ENCODE peak calls at places on chromosomes 6 and 20, in six cellular contexts. C is transverse colon, W is AG04450, H is left lung, F is MCF 10A, V is AG10803. O is an unnamed sample.

GRCh38 chr6:153312633-153313032 is 181.6 kb upstream of the RGS17 start:
- DNase-seq in F (peak), H (peak), C (peak), V (peak), W (no peak), O (peak)

GRCh38 chr6:8539446-8539845 is 104.1 kb upstream of the SLC35B3 start:
- DNase-seq in F (peak), C (no peak), H (no peak), W (no peak), V (peak), O (no peak)

GRCh38 chr6:1609662-1610496 is at the start of gene FOXC1:
- DNase-seq in W (peak), C (peak), F (peak), H (peak), V (peak), O (peak)

GRCh38 chr6:109714611-109715010 is 23.5 kb downstream of the FIG4 start:
- DNase-seq in F (no peak), W (no peak), C (no peak), V (no peak), H (no peak), O (no peak)

GRCh38 chr20:62396367-62397239 is 9.7 kb downstream of the RPS21 start:
- DNase-seq in F (no peak), H (no peak), C (no peak), V (no peak), W (no peak), O (no peak)

GRCh38 chr6:3584611-3585010 is 127.8 kb upstream of the SLC22A23 start:
- DNase-seq in W (no peak), V (no peak), H (no peak), F (no peak), C (no peak), O (no peak)

GRCh38 chr6:148075352-148075751 is 267.3 kb upstream of the SASH1 start:
- DNase-seq in C (no peak), W (no peak), V (no peak), F (no peak), H (no peak), O (no peak)

GRCh38 chr20:64101731-64102621 is 5.4 kb downstream of the NPBWR2 start:
- DNase-seq in H (peak), C (peak), V (no peak), F (no peak), W (no peak), O (peak)

GRCh38 chr20:10385850-10386544 is 48.0 kb downstream of the MKKS start:
- DNase-seq in V (no peak), W (no peak), F (peak), H (no peak), C (no peak), O (no peak)

GRCh38 chr6:6856538-6857523 is 250.9 kb upstream of the RREB1 start:
- DNase-seq in W (no peak), H (peak), F (peak), C (peak), V (peak), O (no peak)

GRCh38 chr20:15654208-15654649 is 919.0 kb downstream of the KIF16B start:
- DNase-seq in F (peak), V (peak), W (no peak), H (no peak), C (peak), O (no peak)

GRCh38 chr6:12483712-12484111 is 193.6 kb downstream of the EDN1 start:
- DNase-seq in F (peak), H (no peak), C (no peak), W (peak), V (peak), O (no peak)

GRCh38 chr6:56789342-56789741 is 146.7 kb upstream of the DST start:
- DNase-seq in F (no peak), V (no peak), W (no peak), C (no peak), H (no peak), O (no peak)

GRCh38 chr6:84095156-84095555 is 61.6 kb downstream of the MRAP2 start:
- DNase-seq in V (no peak), W (no peak), F (no peak), C (no peak), H (no peak), O (no peak)
- TF ChIP-seq CTCF in V (no peak), W (no peak), F (no peak), C (no peak), H (no peak), O (no peak)

GRCh38 chr6:166436195-166437139 is 53.7 kb upstream of the MPC1 start:
- DNase-seq in C (no peak), W (no peak), F (no peak), V (no peak), H (no peak), O (no peak)

GRCh38 chr6:166433096-166433495 is 50.4 kb upstream of the MPC1 start:
- DNase-seq in H (no peak), V (no peak), C (no peak), W (no peak), F (no peak), O (no peak)

GRCh38 chr6:166434336-166434735 is 51.6 kb upstream of the MPC1 start:
- DNase-seq in H (no peak), F (no peak), V (no peak), W (no peak), C (no peak), O (no peak)

GRCh38 chr6:166437661-166438060 is 54.9 kb upstream of the MPC1 start:
- DNase-seq in H (no peak), W (no peak), F (no peak), C (no peak), V (no peak), O (no peak)

DNA sequence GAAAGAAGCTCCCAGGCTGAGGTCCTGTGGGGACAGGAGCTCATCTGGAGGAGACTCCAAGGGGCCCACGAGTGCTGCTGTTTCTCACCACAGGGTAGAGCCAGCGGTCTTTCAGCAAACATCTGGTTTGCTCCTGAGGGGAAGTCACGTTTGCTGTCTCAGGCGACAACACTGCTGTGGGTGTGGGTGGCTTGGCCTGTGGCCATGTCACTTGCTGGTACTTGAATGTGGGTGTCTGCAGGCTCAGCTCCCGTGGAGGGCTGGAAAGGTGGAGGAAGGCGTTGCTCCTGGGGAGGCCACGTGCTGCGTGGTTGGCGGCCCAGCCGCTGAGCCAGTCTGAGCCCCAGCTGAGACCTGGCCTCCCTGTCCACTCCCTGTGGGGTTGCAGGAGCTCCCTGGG is 52.8 kb upstream of the MPC1 start:
- DNase-seq in H (no peak), F (no peak), C (peak), V (peak), W (no peak), O (no peak)
- TF ChIP-seq CTCF in H (no peak), F (no peak), C (no peak), V (no peak), W (no peak), O (no peak)

GRCh38 chr20:56974499-56975250 is 291.8 kb downstream of the BMP7 start:
- DNase-seq in V (peak), W (no peak), F (peak), H (no peak), C (peak), O (peak)
- TF ChIP-seq CTCF in V (peak), W (peak), F (peak), H (peak), C (peak), O (peak)

DNA sequence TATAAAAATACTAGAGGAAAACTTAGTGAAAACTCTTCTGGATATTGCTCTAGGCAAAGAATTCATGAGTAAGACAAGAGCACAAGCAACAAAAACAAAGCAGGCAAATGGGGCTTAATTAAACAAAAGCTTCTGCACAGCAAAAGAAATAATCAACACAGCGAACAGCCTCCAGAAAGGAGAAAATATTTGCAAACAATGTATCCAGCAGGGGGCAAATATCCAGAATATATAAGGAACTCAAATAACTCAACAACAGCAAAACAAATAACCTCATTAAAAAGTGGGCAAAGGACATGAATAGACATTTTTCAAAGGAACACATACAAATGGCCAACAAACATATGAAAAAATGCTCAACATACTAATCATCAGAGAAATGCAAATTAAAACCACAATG is 17.1 kb upstream of the HECA start:
- DNase-seq in W (no peak), H (no peak), C (no peak), V (no peak), F (no peak), O (no peak)
- TF ChIP-seq CTCF in W (peak), H (no peak), C (no peak), V (peak), F (no peak), O (no peak)

GRCh38 chr6:31834704-31835375 is 7.3 kb downstream of the HSPA1B start:
- DNase-seq in H (peak), V (no peak), W (no peak), F (peak), C (peak), O (peak)

GRCh38 chr6:31837612-31838553 is 10.3 kb downstream of the HSPA1B start:
- DNase-seq in V (no peak), H (no peak), C (no peak), F (no peak), W (no peak), O (no peak)

GRCh38 chr6:31838968-31839367 is 11.4 kb downstream of the HSPA1B start:
- DNase-seq in F (no peak), H (no peak), C (no peak), V (no peak), W (no peak), O (no peak)

GRCh38 chr6:31836036-31836675 is 8.6 kb downstream of the HSPA1B start:
- DNase-seq in W (no peak), H (no peak), V (no peak), F (no peak), C (no peak), O (no peak)

GRCh38 chr6:31836676-31837611 is 9.4 kb downstream of the HSPA1B start:
- DNase-seq in F (peak), W (no peak), C (peak), H (no peak), V (peak), O (no peak)
- TF ChIP-seq CTCF in F (no peak), W (peak), C (no peak), H (no peak), V (peak), O (no peak)